ENCODE peak calls at places on chromosomes 12 and 14, in nine cellular contexts. M is AG04449, X is activated T-cell treated with anti-CD3 and anti-CD28 coated beads for 1 hour, B is ovary, H is smooth muscle cell of the brain vasculature, A is astrocyte of the cerebellum, V is HuH-7.5, G is cerebellum, Q is GM06990. Y is an unnamed sample.

GRCh38 chr12:42469355-42470006 is 120.1 kb downstream of the PRICKLE1 start:
- DNase-seq in H (no peak), B (no peak), X (no peak), G (no peak), M (no peak), Q (peak; percentile 81), V (no peak), A (no peak), Y (no peak)

GRCh38 chr14:102927346-102927877 is 4.9 kb downstream of the AMN start:
- DNase-seq in A (no peak), X (no peak), V (no peak), H (no peak), B (no peak), Q (peak; percentile 7), M (no peak), G (no peak), Y (no peak)

GRCh38 chr12:13088503-13088902 is 15.0 kb downstream of the GSG1 start:
- DNase-seq in Q (no peak), X (no peak), G (no peak), M (no peak), H (no peak), B (no peak), V (no peak), A (no peak), Y (no peak)

GRCh38 chr12:29625359-29625953 is 128.0 kb upstream of the OVCH1 start:
- DNase-seq in M (no peak), X (no peak), Q (no peak), G (no peak), V (no peak), A (no peak), B (no peak), H (no peak), Y (no peak)

GRCh38 chr14:73862480-73862879 is 10.8 kb downstream of the PTGR2 start:
- DNase-seq in M (no peak), H (no peak), B (no peak), X (no peak), Q (no peak), V (no peak), G (no peak), A (no peak), Y (no peak)

GRCh38 chr12:47458273-47458672 is 247.6 kb downstream of the RPAP3 start:
- DNase-seq in B (no peak), X (no peak), Q (no peak), V (peak; percentile 8), A (no peak), G (no peak), M (no peak), H (no peak), Y (no peak)

GRCh38 chr14:103512701-103513611 is 9.7 kb downstream of the CKB start:
- DNase-seq in V (no peak), B (peak; percentile 67), G (peak; percentile 81), A (peak; percentile 19), H (no peak), Q (no peak), M (peak; percentile 34), X (no peak), Y (no peak)

GRCh38 chr12:26691234-26691970 is 141.6 kb downstream of the ITPR2 start:
- DNase-seq in V (no peak), H (peak; percentile 92), M (peak; percentile 86), G (no peak), X (no peak), A (peak; percentile 93), Q (no peak), B (peak; percentile 21), Y (no peak)

GRCh38 chr12:107448198-107448597 is 237.4 kb upstream of the PWP1 start:
- DNase-seq in M (no peak), A (no peak), Q (no peak), X (no peak), V (no peak), H (no peak), B (no peak), G (no peak), Y (no peak)